ENCODE peak calls at places on chromosomes 3 and 15, in four cellular contexts. S, A, I and M are unnamed samples.

GRCh38 chr3:133408961-133409360 is 9.1 kb downstream of the BFSP2 start:
- DNase-seq in S (no peak), A (no peak), I (no peak), M (no peak)

GRCh38 chr3:197463279-197463678 is 92.5 kb downstream of the BDH1 start:
- DNase-seq in A (no peak), S (no peak), I (no peak), M (no peak)

GRCh38 chr3:168467085-168467714 is 371.5 kb upstream of the GOLIM4 start:
- DNase-seq in S (peak), I (no peak), A (peak), M (no peak)

GRCh38 chr3:115627180-115628074 is 4.1 kb downstream of the GAP43 start:
- DNase-seq in I (no peak), A (no peak), S (no peak), M (no peak)

GRCh38 chr3:186099178-186099577 is 9.7 kb downstream of the ETV5 start:
- DNase-seq in A (no peak), I (peak), S (no peak), M (peak)

GRCh38 chr15:92930061-92930460 is 29.9 kb downstream of the CHD2 start:
- DNase-seq in I (no peak), S (no peak), A (no peak), M (no peak)

GRCh38 chr3:87491843-87492242 is 215.5 kb upstream of the POU1F1 start:
- DNase-seq in A (no peak), S (no peak), I (no peak), M (no peak)

GRCh38 chr3:116127464-116127863 is 317.8 kb downstream of the LSAMP start:
- DNase-seq in S (no peak), I (no peak), A (no peak), M (no peak)

GRCh38 chr15:74821091-74821789 is 5.2 kb upstream of the CPLX3 start:
- DNase-seq in S (no peak), A (no peak), I (no peak), M (no peak)

GRCh38 chr3:42010530-42010929 is 48.6 kb upstream of the ULK4 start:
- DNase-seq in A (peak), I (no peak), S (no peak), M (no peak)

GRCh38 chr15:73856458-73857192 is 16.7 kb upstream of the TBC1D21 start:
- DNase-seq in A (no peak), I (no peak), S (peak), M (no peak)

GRCh38 chr15:89192136-89192535 is 29.2 kb downstream of the RLBP1 start:
- DNase-seq in S (no peak), A (no peak), I (no peak), M (no peak)

GRCh38 chr3:5376761-5377160 is 189.3 kb downstream of the EDEM1 start:
- DNase-seq in I (no peak), S (peak), A (no peak), M (no peak)

GRCh38 chr15:93895976-93896770 is 335.2 kb upstream of the MCTP2 start:
- DNase-seq in I (no peak), S (peak), A (no peak), M (no peak)

GRCh38 chr3:58496206-58496605 is 4.3 kb downstream of the KCTD6 start:
- DNase-seq in S (no peak), I (no peak), A (no peak), M (no peak)

GRCh38 chr3:65619391-65620298 is 419.1 kb downstream of the MAGI1 start:
- DNase-seq in S (no peak), I (no peak), A (no peak), M (no peak)

GRCh38 chr3:36957862-36958686 is 13.2 kb upstream of the TRANK1 start:
- DNase-seq in A (no peak), I (no peak), S (no peak), M (no peak)

GRCh38 chr3:171005648-171006047 is 20.9 kb downstream of the SLC2A2 start:
- DNase-seq in S (no peak), I (no peak), A (no peak), M (no peak)

GRCh38 chr3:46184469-46184868 is 23.6 kb downstream of the CCR1 start:
- DNase-seq in A (no peak), S (no peak), I (no peak), M (no peak)

GRCh38 chr3:123327480-123327879 is 121.4 kb downstream of the ADCY5 start:
- DNase-seq in A (no peak), S (no peak), I (no peak), M (no peak)

GRCh38 chr3:178131801-178132200 is 404.4 kb upstream of the KCNMB2 start:
- DNase-seq in A (no peak), I (no peak), S (no peak), M (no peak)

GRCh38 chr3:135556184-135556583 is 409.3 kb upstream of the PPP2R3A start:
- DNase-seq in I (no peak), A (no peak), S (no peak), M (no peak)

GRCh38 chr3:126355777-126356372 is 1.3 kb downstream of the KLF15 start:
- DNase-seq in S (peak), A (peak), I (peak), M (peak)

GRCh38 chr3:65556934-65557577 is 481.7 kb downstream of the MAGI1 start:
- DNase-seq in S (no peak), A (no peak), I (no peak), M (no peak)

GRCh38 chr3:140170612-140171011 is 235.6 kb downstream of the CLSTN2 start:
- DNase-seq in A (no peak), I (no peak), S (peak), M (no peak)

GRCh38 chr3:192915306-192915705 is 2.4 kb downstream of the MB21D2 start:
- DNase-seq in S (peak), A (peak), I (no peak), M (no peak)

GRCh38 chr3:136751259-136752045 is 726 bp downstream of the STAG1 start:
- DNase-seq in I (peak), S (peak), A (peak), M (peak)

GRCh38 chr3:13073042-13073906 is at the start of gene IQSEC1:
- DNase-seq in I (no peak), S (peak), A (peak), M (no peak)

GRCh38 chr3:155618575-155618974 is 126.3 kb downstream of the PLCH1 start:
- DNase-seq in A (no peak), S (no peak), I (no peak), M (no peak)

GRCh38 chr15:72156928-72157327 is 38.7 kb downstream of the SENP8 start:
- DNase-seq in A (no peak), S (no peak), I (no peak), M (no peak)

GRCh38 chr3:179716811-179717210 is 64.0 kb downstream of the USP13 start:
- DNase-seq in A (no peak), I (no peak), S (no peak), M (no peak)

GRCh38 chr3:53709856-53710674 is 136.2 kb downstream of the CHDH start:
- DNase-seq in S (peak), I (peak), A (peak), M (peak)

GRCh38 chr15:73988075-73988969 is 3.8 kb downstream of the STOML1 start:
- DNase-seq in S (no peak), I (no peak), A (no peak), M (no peak)

GRCh38 chr3:14124223-14124614 is 451 bp downstream of the CHCHD4 start:
- DNase-seq in I (no peak), S (peak), A (peak), M (peak)

GRCh38 chr3:110254591-110254990 is 817.0 kb upstream of the NECTIN3 start:
- DNase-seq in I (no peak), A (no peak), S (no peak), M (no peak)

GRCh38 chr15:83305696-83306291 is 21.3 kb upstream of the BNC1 start:
- DNase-seq in I (no peak), S (peak), A (peak), M (no peak)

GRCh38 chr3:121483290-121483689 is 62.5 kb downstream of the POLQ start:
- DNase-seq in A (no peak), S (no peak), I (no peak), M (no peak)